ENCODE peak calls at places on chromosomes 5 and 9, in ten cellular contexts. One of them, this sample, is unnamed.

GRCh38 chr5:79107020-79107796 is 4.4 kb upstream of the BHMT start:
- DNase-seq in GM06990: no peak
- DNase-seq in tibial nerve: no peak
- DNase-seq in left lung: no peak
- DNase-seq in pancreas: peak; percentile 55
- DNase-seq in A549: no peak
- DNase-seq in bronchial epithelial cell: no peak
- DNase-seq in heart right ventricle: no peak
- DNase-seq in DND-41: no peak
- DNase-seq in NB4: peak; percentile 63
- DNase-seq in this sample: peak; percentile 19

GRCh38 chr5:73160239-73160671 is 12.7 kb upstream of the TMEM174 start:
- DNase-seq in GM06990: peak; percentile 56
- DNase-seq in tibial nerve: no peak
- DNase-seq in left lung: no peak
- DNase-seq in pancreas: no peak
- DNase-seq in A549: no peak
- DNase-seq in bronchial epithelial cell: no peak
- DNase-seq in heart right ventricle: no peak
- DNase-seq in DND-41: peak; percentile 18
- DNase-seq in NB4: peak; percentile 71
- DNase-seq in this sample: no peak

GRCh38 chr9:88852794-88853193 is 138.5 kb upstream of the S1PR3 start:
- DNase-seq in GM06990: no peak
- DNase-seq in tibial nerve: no peak
- DNase-seq in left lung: no peak
- DNase-seq in pancreas: no peak
- DNase-seq in A549: peak; percentile 58
- DNase-seq in bronchial epithelial cell: peak; percentile 91
- DNase-seq in heart right ventricle: peak; percentile 46
- DNase-seq in DND-41: no peak
- DNase-seq in NB4: peak; percentile 28
- DNase-seq in this sample: peak; percentile 93

GRCh38 chr5:78797945-78798731 is 149.6 kb upstream of the LHFPL2 start:
- DNase-seq in GM06990: no peak
- DNase-seq in tibial nerve: no peak
- DNase-seq in left lung: no peak
- DNase-seq in pancreas: no peak
- DNase-seq in A549: no peak
- DNase-seq in bronchial epithelial cell: no peak
- DNase-seq in heart right ventricle: no peak
- DNase-seq in DND-41: no peak
- DNase-seq in NB4: no peak
- DNase-seq in this sample: no peak

GRCh38 chr9:81489048-81489447 is 200.3 kb downstream of the TLE1 start:
- DNase-seq in GM06990: no peak
- DNase-seq in tibial nerve: no peak
- DNase-seq in left lung: no peak
- DNase-seq in pancreas: no peak
- DNase-seq in A549: no peak
- DNase-seq in bronchial epithelial cell: no peak
- DNase-seq in heart right ventricle: no peak
- DNase-seq in DND-41: peak; percentile 50
- DNase-seq in NB4: no peak
- DNase-seq in this sample: no peak

GRCh38 chr9:9392755-9393154 is 1220.0 kb downstream of the PTPRD start:
- DNase-seq in GM06990: no peak
- DNase-seq in tibial nerve: no peak
- DNase-seq in left lung: no peak
- DNase-seq in pancreas: no peak
- DNase-seq in A549: no peak
- DNase-seq in bronchial epithelial cell: no peak
- DNase-seq in heart right ventricle: no peak
- DNase-seq in DND-41: no peak
- DNase-seq in NB4: no peak
- DNase-seq in this sample: no peak

GRCh38 chr5:77630246-77631165 is 8.0 kb downstream of the OTP start:
- DNase-seq in GM06990: peak; percentile 92
- DNase-seq in tibial nerve: no peak
- DNase-seq in left lung: peak; percentile 52
- DNase-seq in pancreas: peak; percentile 55
- DNase-seq in A549: peak; percentile 85
- DNase-seq in bronchial epithelial cell: no peak
- DNase-seq in heart right ventricle: no peak
- DNase-seq in DND-41: no peak
- DNase-seq in NB4: peak; percentile 87
- DNase-seq in this sample: no peak

GRCh38 chr5:86427158-86427557 is 190.6 kb upstream of the COX7C start:
- DNase-seq in GM06990: no peak
- DNase-seq in tibial nerve: no peak
- DNase-seq in left lung: no peak
- DNase-seq in pancreas: no peak
- DNase-seq in A549: no peak
- DNase-seq in bronchial epithelial cell: no peak
- DNase-seq in heart right ventricle: no peak
- DNase-seq in DND-41: no peak
- DNase-seq in NB4: no peak
- DNase-seq in this sample: no peak

GRCh38 chr9:38257626-38258215 is 134.8 kb upstream of the ALDH1B1 start:
- DNase-seq in GM06990: no peak
- DNase-seq in tibial nerve: no peak
- DNase-seq in left lung: no peak
- DNase-seq in pancreas: no peak
- DNase-seq in A549: no peak
- DNase-seq in bronchial epithelial cell: no peak
- DNase-seq in heart right ventricle: no peak
- DNase-seq in DND-41: no peak
- DNase-seq in NB4: no peak
- DNase-seq in this sample: no peak

GRCh38 chr9:12878342-12878978 is 103.6 kb downstream of the LURAP1L start:
- DNase-seq in GM06990: no peak
- DNase-seq in tibial nerve: no peak
- DNase-seq in left lung: no peak
- DNase-seq in pancreas: no peak
- DNase-seq in A549: no peak
- DNase-seq in bronchial epithelial cell: peak; percentile 86
- DNase-seq in heart right ventricle: no peak
- DNase-seq in DND-41: no peak
- DNase-seq in NB4: no peak
- DNase-seq in this sample: no peak

GRCh38 chr9:88818495-88819201 is 172.6 kb upstream of the S1PR3 start:
- DNase-seq in GM06990: no peak
- DNase-seq in tibial nerve: no peak
- DNase-seq in left lung: no peak
- DNase-seq in pancreas: no peak
- DNase-seq in A549: no peak
- DNase-seq in bronchial epithelial cell: no peak
- DNase-seq in heart right ventricle: peak; percentile 36
- DNase-seq in DND-41: no peak
- DNase-seq in NB4: peak; percentile 73
- DNase-seq in this sample: peak; percentile 50

GRCh38 chr5:110865400-110866094 is 126.7 kb downstream of the SLC25A46 start:
- DNase-seq in GM06990: no peak
- DNase-seq in tibial nerve: no peak
- DNase-seq in left lung: no peak
- DNase-seq in pancreas: no peak
- DNase-seq in A549: peak; percentile 7
- DNase-seq in bronchial epithelial cell: peak; percentile 68
- DNase-seq in heart right ventricle: no peak
- DNase-seq in DND-41: peak; percentile 45
- DNase-seq in NB4: peak; percentile 36
- DNase-seq in this sample: peak; percentile 13

GRCh38 chr9:68894502-68894901 is 119.4 kb downstream of the PRKACG start:
- DNase-seq in GM06990: no peak
- DNase-seq in tibial nerve: no peak
- DNase-seq in left lung: no peak
- DNase-seq in pancreas: no peak
- DNase-seq in A549: no peak
- DNase-seq in bronchial epithelial cell: no peak
- DNase-seq in heart right ventricle: no peak
- DNase-seq in DND-41: no peak
- DNase-seq in NB4: no peak
- DNase-seq in this sample: no peak

GRCh38 chr9:69421908-69422801 is 97.1 kb downstream of the ENTREP1 start:
- DNase-seq in GM06990: no peak
- DNase-seq in tibial nerve: no peak
- DNase-seq in left lung: no peak
- DNase-seq in pancreas: peak; percentile 53
- DNase-seq in A549: peak; percentile 60
- DNase-seq in bronchial epithelial cell: peak; percentile 54
- DNase-seq in heart right ventricle: peak; percentile 67
- DNase-seq in DND-41: peak; percentile 38
- DNase-seq in NB4: peak; percentile 51
- DNase-seq in this sample: peak; percentile 54

DNA sequence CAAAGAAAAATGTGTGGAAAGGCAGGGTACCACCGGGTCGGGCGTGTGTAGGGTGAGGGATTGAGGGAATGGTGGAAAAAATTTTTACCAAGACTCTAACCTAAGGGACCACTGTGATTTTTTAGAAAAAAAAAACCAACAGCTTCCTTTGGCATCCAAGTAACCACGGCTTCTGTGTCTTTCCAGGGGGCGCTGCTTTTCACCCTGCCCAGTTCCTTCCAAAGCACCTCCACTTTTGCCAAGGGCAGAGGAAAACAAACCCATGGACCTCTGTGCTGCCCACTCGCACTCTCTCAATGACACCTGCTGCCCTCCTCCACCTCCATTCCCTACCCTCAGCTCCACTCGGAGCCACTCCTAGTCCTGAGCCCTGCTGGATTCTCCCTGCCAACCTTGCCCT is 381.0 kb downstream of the ENC1 start:
- DNase-seq in GM06990: no peak
- DNase-seq in tibial nerve: no peak
- DNase-seq in left lung: no peak
- DNase-seq in pancreas: no peak
- DNase-seq in A549: no peak
- DNase-seq in bronchial epithelial cell: no peak
- DNase-seq in heart right ventricle: no peak
- DNase-seq in DND-41: no peak
- DNase-seq in NB4: no peak
- DNase-seq in this sample: no peak
- TF ChIP-seq CTCF in GM06990: no peak
- TF ChIP-seq CTCF in tibial nerve: no peak
- TF ChIP-seq CTCF in left lung: no peak
- TF ChIP-seq CTCF in pancreas: no peak
- TF ChIP-seq CTCF in A549: no peak
- TF ChIP-seq CTCF in bronchial epithelial cell: no peak
- TF ChIP-seq CTCF in heart right ventricle: no peak
- TF ChIP-seq CTCF in DND-41: no peak
- TF ChIP-seq CTCF in NB4: no peak
- TF ChIP-seq CTCF in this sample: peak; percentile 21

DNA sequence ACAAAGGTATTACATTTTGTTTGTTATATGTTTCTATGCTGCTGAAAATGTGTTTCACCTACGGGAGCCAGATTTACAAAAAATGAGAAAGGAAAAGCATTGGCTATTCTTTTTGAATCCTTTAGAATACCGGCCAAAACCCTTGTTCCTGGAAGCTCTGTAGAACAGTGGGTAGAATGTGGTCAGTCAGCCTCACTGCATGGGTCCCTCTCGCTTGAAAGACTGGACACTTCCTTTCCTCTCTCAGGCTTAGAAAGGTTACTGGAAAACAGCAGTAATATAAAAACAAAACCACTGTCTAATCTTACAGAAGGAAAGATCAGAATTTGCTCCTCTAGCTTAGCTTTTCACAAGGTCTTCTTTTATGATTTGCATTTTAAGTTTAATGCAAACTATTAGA is 45.1 kb downstream of the OSTF1 start:
- DNase-seq in GM06990: no peak
- DNase-seq in tibial nerve: no peak
- DNase-seq in left lung: no peak
- DNase-seq in pancreas: no peak
- DNase-seq in A549: no peak
- DNase-seq in bronchial epithelial cell: no peak
- DNase-seq in heart right ventricle: no peak
- DNase-seq in DND-41: no peak
- DNase-seq in NB4: no peak
- DNase-seq in this sample: no peak
- TF ChIP-seq CTCF in GM06990: no peak
- TF ChIP-seq CTCF in tibial nerve: no peak
- TF ChIP-seq CTCF in left lung: no peak
- TF ChIP-seq CTCF in pancreas: no peak
- TF ChIP-seq CTCF in A549: no peak
- TF ChIP-seq CTCF in bronchial epithelial cell: no peak
- TF ChIP-seq CTCF in heart right ventricle: no peak
- TF ChIP-seq CTCF in DND-41: no peak
- TF ChIP-seq CTCF in NB4: no peak
- TF ChIP-seq CTCF in this sample: no peak

GRCh38 chr9:79616013-79616412 is 44.2 kb downstream of the TLE4 start:
- DNase-seq in GM06990: no peak
- DNase-seq in tibial nerve: no peak
- DNase-seq in left lung: no peak
- DNase-seq in pancreas: no peak
- DNase-seq in A549: no peak
- DNase-seq in bronchial epithelial cell: no peak
- DNase-seq in heart right ventricle: no peak
- DNase-seq in DND-41: no peak
- DNase-seq in NB4: no peak
- DNase-seq in this sample: peak; percentile 43
- TF ChIP-seq CTCF in GM06990: no peak
- TF ChIP-seq CTCF in tibial nerve: no peak
- TF ChIP-seq CTCF in left lung: no peak
- TF ChIP-seq CTCF in pancreas: no peak
- TF ChIP-seq CTCF in A549: no peak
- TF ChIP-seq CTCF in bronchial epithelial cell: no peak
- TF ChIP-seq CTCF in heart right ventricle: no peak
- TF ChIP-seq CTCF in DND-41: no peak
- TF ChIP-seq CTCF in NB4: no peak
- TF ChIP-seq CTCF in this sample: no peak

GRCh38 chr9:33267368-33267767 is 2.5 kb downstream of the CHMP5 start:
- DNase-seq in GM06990: no peak
- DNase-seq in tibial nerve: no peak
- DNase-seq in left lung: no peak
- DNase-seq in pancreas: no peak
- DNase-seq in A549: no peak
- DNase-seq in bronchial epithelial cell: no peak
- DNase-seq in heart right ventricle: no peak
- DNase-seq in DND-41: no peak
- DNase-seq in NB4: no peak
- DNase-seq in this sample: no peak

GRCh38 chr9:33265211-33265885 is 499 bp downstream of the CHMP5 start:
- DNase-seq in GM06990: no peak
- DNase-seq in tibial nerve: no peak
- DNase-seq in left lung: no peak
- DNase-seq in pancreas: peak; percentile 28
- DNase-seq in A549: no peak
- DNase-seq in bronchial epithelial cell: no peak
- DNase-seq in heart right ventricle: peak; percentile 17
- DNase-seq in DND-41: no peak
- DNase-seq in NB4: no peak
- DNase-seq in this sample: no peak

GRCh38 chr9:33263936-33264472 is 504 bp downstream of the BAG1 start:
- DNase-seq in GM06990: no peak
- DNase-seq in tibial nerve: no peak
- DNase-seq in left lung: peak; percentile 75
- DNase-seq in pancreas: peak; percentile 66
- DNase-seq in A549: peak; percentile 57
- DNase-seq in bronchial epithelial cell: no peak
- DNase-seq in heart right ventricle: peak; percentile 61
- DNase-seq in DND-41: peak; percentile 50
- DNase-seq in NB4: peak; percentile 73
- DNase-seq in this sample: no peak

GRCh38 chr9:33263131-33263935 is 1.2 kb downstream of the BAG1 start:
- DNase-seq in GM06990: no peak
- DNase-seq in tibial nerve: no peak
- DNase-seq in left lung: no peak
- DNase-seq in pancreas: no peak
- DNase-seq in A549: no peak
- DNase-seq in bronchial epithelial cell: peak; percentile 28
- DNase-seq in heart right ventricle: peak; percentile 11
- DNase-seq in DND-41: no peak
- DNase-seq in NB4: peak; percentile 72
- DNase-seq in this sample: peak; percentile 17

GRCh38 chr9:33264473-33265177 is at the start of the genes BAG1 and CHMP5:
- DNase-seq in GM06990: peak; percentile 97
- DNase-seq in tibial nerve: peak; percentile 100
- DNase-seq in left lung: peak; percentile 100
- DNase-seq in pancreas: peak; percentile 100
- DNase-seq in A549: peak; percentile 99
- DNase-seq in bronchial epithelial cell: peak; percentile 97
- DNase-seq in heart right ventricle: peak; percentile 100
- DNase-seq in DND-41: peak; percentile 99
- DNase-seq in NB4: peak; percentile 100
- DNase-seq in this sample: peak; percentile 99
- TF ChIP-seq CTCF in GM06990: peak; percentile 31
- TF ChIP-seq CTCF in tibial nerve: peak; percentile 70
- TF ChIP-seq CTCF in left lung: peak; percentile 27
- TF ChIP-seq CTCF in pancreas: no peak
- TF ChIP-seq CTCF in A549: no peak
- TF ChIP-seq CTCF in bronchial epithelial cell: peak; percentile 30
- TF ChIP-seq CTCF in heart right ventricle: peak; percentile 35
- TF ChIP-seq CTCF in DND-41: peak; percentile 37
- TF ChIP-seq CTCF in NB4: peak; percentile 31
- TF ChIP-seq CTCF in this sample: peak; percentile 64